ENCODE peak calls at places on chromosome 6, in seven cellular contexts. One of them, this sample, is unnamed.
A peak's percentile ranks its signal among the peaks of the same experiment; 100 is the strongest.

GRCh38 chr6:84902354-84902928 is 138.0 kb upstream of the TBX18 start:
- DNase-seq in WERI-Rb-1: no peak
- DNase-seq in IMR-90: no peak
- DNase-seq in brain microvascular endothelial cell: no peak
- DNase-seq in naive thymus-derived CD4-positive, alpha-beta T cell: no peak
- DNase-seq in CD8-positive, alpha-beta T cell: no peak
- DNase-seq in H9: no peak
- DNase-seq in this sample: no peak

GRCh38 chr6:107809966-107810365 is 14.1 kb downstream of the SCML4 start:
- DNase-seq in H9: no peak
- DNase-seq in WERI-Rb-1: no peak
- DNase-seq in IMR-90: no peak
- DNase-seq in naive thymus-derived CD4-positive, alpha-beta T cell: no peak
- DNase-seq in CD8-positive, alpha-beta T cell: no peak
- DNase-seq in brain microvascular endothelial cell: no peak
- DNase-seq in this sample: no peak

GRCh38 chr6:46293641-46294316 is 123.0 kb upstream of the ENPP5 start:
- DNase-seq in IMR-90: no peak
- DNase-seq in WERI-Rb-1: no peak
- DNase-seq in H9: no peak
- DNase-seq in CD8-positive, alpha-beta T cell: no peak
- DNase-seq in naive thymus-derived CD4-positive, alpha-beta T cell: no peak
- DNase-seq in brain microvascular endothelial cell: no peak
- DNase-seq in this sample: no peak

GRCh38 chr6:113586413-113586812 is 270.7 kb upstream of the MARCKS start:
- DNase-seq in H9: no peak
- DNase-seq in naive thymus-derived CD4-positive, alpha-beta T cell: no peak
- DNase-seq in IMR-90: peak; percentile 71
- DNase-seq in WERI-Rb-1: no peak
- DNase-seq in brain microvascular endothelial cell: peak; percentile 38
- DNase-seq in CD8-positive, alpha-beta T cell: no peak
- DNase-seq in this sample: no peak

GRCh38 chr6:40326689-40327404 is 260.3 kb downstream of the LRFN2 start:
- DNase-seq in IMR-90: no peak
- DNase-seq in H9: no peak
- DNase-seq in brain microvascular endothelial cell: no peak
- DNase-seq in naive thymus-derived CD4-positive, alpha-beta T cell: no peak
- DNase-seq in CD8-positive, alpha-beta T cell: no peak
- DNase-seq in WERI-Rb-1: no peak
- DNase-seq in this sample: no peak

GRCh38 chr6:119586250-119586882 is 236.8 kb upstream of the MAN1A1 start:
- DNase-seq in brain microvascular endothelial cell: no peak
- DNase-seq in CD8-positive, alpha-beta T cell: no peak
- DNase-seq in WERI-Rb-1: no peak
- DNase-seq in H9: no peak
- DNase-seq in IMR-90: no peak
- DNase-seq in naive thymus-derived CD4-positive, alpha-beta T cell: no peak
- DNase-seq in this sample: no peak

GRCh38 chr6:90251295-90251992 is 45.2 kb downstream of the BACH2 start:
- DNase-seq in H9: no peak
- DNase-seq in CD8-positive, alpha-beta T cell: no peak
- DNase-seq in naive thymus-derived CD4-positive, alpha-beta T cell: no peak
- DNase-seq in WERI-Rb-1: no peak
- DNase-seq in brain microvascular endothelial cell: no peak
- DNase-seq in IMR-90: peak; percentile 56
- DNase-seq in this sample: no peak

GRCh38 chr6:28978137-28978491 is 27.0 kb downstream of the ZNF311 start:
- DNase-seq in naive thymus-derived CD4-positive, alpha-beta T cell: no peak
- DNase-seq in IMR-90: no peak
- DNase-seq in brain microvascular endothelial cell: no peak
- DNase-seq in WERI-Rb-1: no peak
- DNase-seq in H9: no peak
- DNase-seq in CD8-positive, alpha-beta T cell: no peak
- DNase-seq in this sample: no peak

GRCh38 chr6:155327326-155328073 is 13.2 kb upstream of the TFB1M start:
- DNase-seq in IMR-90: peak; percentile 78
- DNase-seq in naive thymus-derived CD4-positive, alpha-beta T cell: peak; percentile 66
- DNase-seq in CD8-positive, alpha-beta T cell: peak; percentile 61
- DNase-seq in H9: no peak
- DNase-seq in WERI-Rb-1: peak; percentile 37
- DNase-seq in brain microvascular endothelial cell: peak; percentile 45
- DNase-seq in this sample: no peak

DNA sequence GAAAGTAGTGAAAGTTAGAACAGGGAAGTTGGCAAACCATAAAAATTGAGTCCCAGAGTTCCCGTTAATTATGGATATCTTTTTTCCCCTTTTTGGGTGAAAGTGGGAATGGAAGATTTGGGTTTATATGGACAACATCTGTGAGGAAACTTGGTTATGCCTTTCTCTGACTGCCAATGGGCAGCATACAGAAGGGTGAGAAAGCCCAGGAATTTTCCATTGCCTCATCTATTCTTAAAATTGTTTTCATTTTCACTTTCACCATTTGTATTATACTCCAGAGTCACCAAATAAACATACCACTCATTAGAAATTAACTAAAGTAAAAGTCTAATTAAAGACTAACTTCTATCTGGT is 35.6 kb upstream of the MYB start:
- DNase-seq in WERI-Rb-1: no peak
- DNase-seq in naive thymus-derived CD4-positive, alpha-beta T cell: no peak
- DNase-seq in H9: no peak
- DNase-seq in brain microvascular endothelial cell: no peak
- DNase-seq in CD8-positive, alpha-beta T cell: no peak
- DNase-seq in IMR-90: no peak
- DNase-seq in this sample: no peak
- H3K27ac ChIP-seq in WERI-Rb-1: no peak overlapping the region
- H3K27ac ChIP-seq in naive thymus-derived CD4-positive, alpha-beta T cell: peak overlapping the region; percentile 41
- H3K27ac ChIP-seq in H9: no peak overlapping the region
- H3K27ac ChIP-seq in brain microvascular endothelial cell: peak overlapping the region; percentile 77
- H3K27ac ChIP-seq in CD8-positive, alpha-beta T cell: no peak overlapping the region
- H3K27ac ChIP-seq in IMR-90: no peak overlapping the region
- H3K27ac ChIP-seq in this sample: no peak overlapping the region

GRCh38 chr6:143697401-143697800 is 19.6 kb downstream of the PHACTR2 start:
- DNase-seq in H9: no peak
- DNase-seq in naive thymus-derived CD4-positive, alpha-beta T cell: no peak
- DNase-seq in WERI-Rb-1: no peak
- DNase-seq in CD8-positive, alpha-beta T cell: no peak
- DNase-seq in brain microvascular endothelial cell: no peak
- DNase-seq in IMR-90: no peak
- DNase-seq in this sample: no peak
- H3K27ac ChIP-seq in H9: no peak overlapping the region
- H3K27ac ChIP-seq in naive thymus-derived CD4-positive, alpha-beta T cell: no peak overlapping the region
- H3K27ac ChIP-seq in WERI-Rb-1: no peak overlapping the region
- H3K27ac ChIP-seq in CD8-positive, alpha-beta T cell: no peak overlapping the region
- H3K27ac ChIP-seq in brain microvascular endothelial cell: peak overlapping the region; percentile 46
- H3K27ac ChIP-seq in IMR-90: no peak overlapping the region
- H3K27ac ChIP-seq in this sample: no peak overlapping the region

DNA sequence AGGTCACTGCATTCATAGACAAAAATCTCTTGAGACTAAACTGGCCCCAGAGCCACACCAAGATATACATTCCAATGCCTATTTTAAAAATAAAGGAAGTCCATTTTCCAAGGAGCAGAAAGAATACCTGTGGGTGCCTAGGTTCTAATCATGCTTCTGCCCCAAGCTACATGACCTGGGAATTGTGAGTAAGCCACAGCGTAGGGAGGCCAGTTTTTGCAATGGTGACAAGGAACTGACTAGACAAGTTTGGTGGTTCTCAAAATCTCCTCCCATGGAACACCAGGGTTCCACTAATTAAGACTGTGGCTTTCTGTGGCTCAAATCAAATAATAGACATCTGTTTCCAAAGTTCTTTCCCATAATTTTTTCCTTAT is 83.3 kb downstream of the GMDS start:
- DNase-seq in brain microvascular endothelial cell: no peak
- DNase-seq in WERI-Rb-1: no peak
- DNase-seq in H9: no peak
- DNase-seq in IMR-90: no peak
- DNase-seq in naive thymus-derived CD4-positive, alpha-beta T cell: no peak
- DNase-seq in CD8-positive, alpha-beta T cell: no peak
- DNase-seq in this sample: no peak
- H3K27ac ChIP-seq in brain microvascular endothelial cell: no peak overlapping the region
- H3K27ac ChIP-seq in WERI-Rb-1: no peak overlapping the region
- H3K27ac ChIP-seq in H9: no peak overlapping the region
- H3K27ac ChIP-seq in IMR-90: no peak overlapping the region
- H3K27ac ChIP-seq in naive thymus-derived CD4-positive, alpha-beta T cell: no peak overlapping the region
- H3K27ac ChIP-seq in CD8-positive, alpha-beta T cell: no peak overlapping the region
- H3K27ac ChIP-seq in this sample: no peak overlapping the region

GRCh38 chr6:44273617-44274016 is 3.4 kb downstream of the TMEM151B start:
- DNase-seq in brain microvascular endothelial cell: no peak
- DNase-seq in naive thymus-derived CD4-positive, alpha-beta T cell: no peak
- DNase-seq in IMR-90: no peak
- DNase-seq in WERI-Rb-1: no peak
- DNase-seq in CD8-positive, alpha-beta T cell: no peak
- DNase-seq in H9: no peak
- DNase-seq in this sample: no peak
- H3K27ac ChIP-seq in brain microvascular endothelial cell: no peak overlapping the region
- H3K27ac ChIP-seq in naive thymus-derived CD4-positive, alpha-beta T cell: no peak overlapping the region
- H3K27ac ChIP-seq in IMR-90: no peak overlapping the region
- H3K27ac ChIP-seq in WERI-Rb-1: no peak overlapping the region
- H3K27ac ChIP-seq in CD8-positive, alpha-beta T cell: no peak overlapping the region
- H3K27ac ChIP-seq in H9: no peak overlapping the region
- H3K27ac ChIP-seq in this sample: no peak overlapping the region

GRCh38 chr6:130934848-130935585 is 107.8 kb downstream of the SMLR1 start:
- DNase-seq in H9: no peak
- DNase-seq in CD8-positive, alpha-beta T cell: no peak
- DNase-seq in naive thymus-derived CD4-positive, alpha-beta T cell: no peak
- DNase-seq in WERI-Rb-1: no peak
- DNase-seq in IMR-90: no peak
- DNase-seq in brain microvascular endothelial cell: no peak
- DNase-seq in this sample: no peak

GRCh38 chr6:130931683-130932082 is 104.5 kb downstream of the SMLR1 start:
- DNase-seq in IMR-90: no peak
- DNase-seq in CD8-positive, alpha-beta T cell: no peak
- DNase-seq in brain microvascular endothelial cell: no peak
- DNase-seq in H9: no peak
- DNase-seq in naive thymus-derived CD4-positive, alpha-beta T cell: no peak
- DNase-seq in WERI-Rb-1: no peak
- DNase-seq in this sample: no peak

GRCh38 chr6:130932438-130932837 is 105.2 kb downstream of the SMLR1 start:
- DNase-seq in CD8-positive, alpha-beta T cell: no peak
- DNase-seq in H9: no peak
- DNase-seq in WERI-Rb-1: no peak
- DNase-seq in brain microvascular endothelial cell: no peak
- DNase-seq in naive thymus-derived CD4-positive, alpha-beta T cell: no peak
- DNase-seq in IMR-90: no peak
- DNase-seq in this sample: no peak

GRCh38 chr6:130933712-130934200 is 106.5 kb downstream of the SMLR1 start:
- DNase-seq in H9: no peak
- DNase-seq in CD8-positive, alpha-beta T cell: no peak
- DNase-seq in naive thymus-derived CD4-positive, alpha-beta T cell: no peak
- DNase-seq in brain microvascular endothelial cell: peak; percentile 33
- DNase-seq in IMR-90: peak; percentile 51
- DNase-seq in WERI-Rb-1: no peak
- DNase-seq in this sample: no peak

GRCh38 chr6:130932956-130933355 is 105.8 kb downstream of the SMLR1 start:
- DNase-seq in WERI-Rb-1: no peak
- DNase-seq in brain microvascular endothelial cell: no peak
- DNase-seq in H9: no peak
- DNase-seq in naive thymus-derived CD4-positive, alpha-beta T cell: no peak
- DNase-seq in CD8-positive, alpha-beta T cell: no peak
- DNase-seq in IMR-90: no peak
- DNase-seq in this sample: no peak
- H3K27ac ChIP-seq in WERI-Rb-1: no peak overlapping the region
- H3K27ac ChIP-seq in brain microvascular endothelial cell: no peak overlapping the region
- H3K27ac ChIP-seq in H9: no peak overlapping the region
- H3K27ac ChIP-seq in naive thymus-derived CD4-positive, alpha-beta T cell: no peak overlapping the region
- H3K27ac ChIP-seq in CD8-positive, alpha-beta T cell: no peak overlapping the region
- H3K27ac ChIP-seq in IMR-90: peak overlapping the region; percentile 34
- H3K27ac ChIP-seq in this sample: no peak overlapping the region

DNA sequence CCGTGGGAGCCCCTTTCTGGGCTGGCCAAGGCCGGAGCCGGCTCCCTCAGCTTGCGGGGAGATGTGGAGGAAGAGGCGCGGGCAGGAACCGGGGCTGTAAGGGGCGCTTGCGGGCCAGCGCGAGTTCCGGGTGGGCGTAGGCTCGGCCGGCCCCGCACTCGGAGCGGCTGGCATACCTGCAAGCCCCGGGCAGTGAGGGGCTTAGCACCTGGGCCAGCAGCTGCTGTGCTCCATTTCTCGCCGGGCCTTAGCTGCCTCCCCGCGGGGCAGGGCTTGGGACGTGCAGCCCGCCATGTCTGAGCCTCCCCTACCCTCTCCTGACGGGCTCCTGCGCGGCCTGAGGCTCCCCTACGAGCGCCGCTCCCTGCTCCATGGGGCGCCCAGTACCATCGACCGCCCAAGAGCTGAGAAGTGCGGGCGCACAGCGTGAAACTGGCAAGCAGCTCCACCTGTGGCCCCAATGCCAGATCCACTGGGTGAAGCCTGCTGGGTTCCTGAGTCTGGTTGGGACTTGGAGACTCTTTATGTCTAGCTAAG is 82.8 kb upstream of the E2F3 start:
- DNase-seq in WERI-Rb-1: no peak
- DNase-seq in IMR-90: no peak
- DNase-seq in CD8-positive, alpha-beta T cell: no peak
- DNase-seq in naive thymus-derived CD4-positive, alpha-beta T cell: no peak
- DNase-seq in H9: no peak
- DNase-seq in brain microvascular endothelial cell: no peak
- DNase-seq in this sample: no peak
- H3K27ac ChIP-seq in WERI-Rb-1: no peak overlapping the region
- H3K27ac ChIP-seq in IMR-90: no peak overlapping the region
- H3K27ac ChIP-seq in CD8-positive, alpha-beta T cell: peak overlapping the region; percentile 78
- H3K27ac ChIP-seq in naive thymus-derived CD4-positive, alpha-beta T cell: peak overlapping the region; percentile 71
- H3K27ac ChIP-seq in H9: no peak overlapping the region
- H3K27ac ChIP-seq in brain microvascular endothelial cell: no peak overlapping the region
- H3K27ac ChIP-seq in this sample: no peak overlapping the region

GRCh38 chr6:12627053-12627452 is 89.5 kb upstream of the PHACTR1 start:
- DNase-seq in brain microvascular endothelial cell: no peak
- DNase-seq in CD8-positive, alpha-beta T cell: no peak
- DNase-seq in naive thymus-derived CD4-positive, alpha-beta T cell: no peak
- DNase-seq in WERI-Rb-1: no peak
- DNase-seq in IMR-90: no peak
- DNase-seq in H9: no peak
- DNase-seq in this sample: no peak

GRCh38 chr6:12621766-12622165 is 94.8 kb upstream of the PHACTR1 start:
- DNase-seq in CD8-positive, alpha-beta T cell: no peak
- DNase-seq in WERI-Rb-1: no peak
- DNase-seq in H9: no peak
- DNase-seq in brain microvascular endothelial cell: no peak
- DNase-seq in naive thymus-derived CD4-positive, alpha-beta T cell: no peak
- DNase-seq in IMR-90: no peak
- DNase-seq in this sample: no peak
- H3K27ac ChIP-seq in CD8-positive, alpha-beta T cell: no peak overlapping the region
- H3K27ac ChIP-seq in WERI-Rb-1: no peak overlapping the region
- H3K27ac ChIP-seq in H9: no peak overlapping the region
- H3K27ac ChIP-seq in brain microvascular endothelial cell: no peak overlapping the region
- H3K27ac ChIP-seq in naive thymus-derived CD4-positive, alpha-beta T cell: no peak overlapping the region
- H3K27ac ChIP-seq in IMR-90: no peak overlapping the region
- H3K27ac ChIP-seq in this sample: no peak overlapping the region